ENCODE peak calls at places on chromosomes 11 and 22, in nine cellular contexts. L, P, X, G, D, Z, N, V and E are unnamed samples.

GRCh38 chr11:70934999-70935768 is 317.2 kb downstream of the SHANK2 start:
- DNase-seq in L (peak; percentile 3), P (no peak), X (no peak), G (no peak), D (no peak), Z (no peak), N (peak; percentile 28), V (no peak), E (no peak)

GRCh38 chr22:38202437-38203089 is 769 bp downstream of the MAFF start:
- DNase-seq in L (peak; percentile 96), P (peak; percentile 81), X (peak; percentile 90), G (no peak), D (peak; percentile 92), Z (no peak), N (no peak), V (peak; percentile 91), E (peak; percentile 94)

GRCh38 chr22:23384451-23384850 is 195.6 kb downstream of the IGLL1 start:
- DNase-seq in L (no peak), P (no peak), X (no peak), G (no peak), D (peak; percentile 49), Z (no peak), N (no peak), V (no peak), E (no peak)

GRCh38 chr11:83648610-83649467 is 362.7 kb upstream of the CCDC90B start:
- DNase-seq in L (no peak), P (peak; percentile 35), X (no peak), G (no peak), D (no peak), Z (no peak), N (no peak), V (no peak), E (no peak)

GRCh38 chr11:92166335-92166734 is 58.3 kb upstream of the FAT3 start:
- DNase-seq in L (no peak), P (no peak), X (no peak), G (no peak), D (no peak), Z (no peak), N (no peak), V (no peak), E (no peak)

GRCh38 chr11:33598426-33599069 is 102.1 kb downstream of the C11orf91 start:
- DNase-seq in L (no peak), P (peak; percentile 67), X (no peak), G (no peak), D (no peak), Z (no peak), N (no peak), V (no peak), E (no peak)

GRCh38 chr11:113681711-113682410 is 24.2 kb downstream of the TMPRSS5 start:
- DNase-seq in L (no peak), P (no peak), X (peak; percentile 58), G (no peak), D (no peak), Z (no peak), N (no peak), V (no peak), E (no peak)

GRCh38 chr11:47109882-47110281 is 66.8 kb downstream of the ARFGAP2 start:
- DNase-seq in L (no peak), P (no peak), X (no peak), G (no peak), D (no peak), Z (no peak), N (no peak), V (no peak), E (no peak)

GRCh38 chr22:31235076-31235475 is 23.0 kb downstream of the LIMK2 start:
- DNase-seq in L (peak; percentile 73), P (no peak), X (no peak), G (no peak), D (no peak), Z (no peak), N (no peak), V (no peak), E (no peak)

GRCh38 chr11:116931206-116931953 is 94.0 kb upstream of the APOA1 start:
- DNase-seq in L (peak; percentile 65), P (no peak), X (no peak), G (no peak), D (no peak), Z (no peak), N (no peak), V (no peak), E (no peak)

GRCh38 chr11:46373787-46374740 is 7.4 kb upstream of the MDK start:
- DNase-seq in L (no peak), P (no peak), X (no peak), G (no peak), D (no peak), Z (no peak), N (no peak), V (no peak), E (no peak)

GRCh38 chr11:33507967-33508366 is 192.7 kb downstream of the C11orf91 start:
- DNase-seq in L (peak; percentile 82), P (peak; percentile 28), X (no peak), G (no peak), D (no peak), Z (no peak), N (peak; percentile 6), V (no peak), E (peak; percentile 74)

GRCh38 chr11:13332124-13332523 is 54.5 kb downstream of the BMAL1 start:
- DNase-seq in L (no peak), P (no peak), X (no peak), G (no peak), D (no peak), Z (no peak), N (no peak), V (no peak), E (no peak)

GRCh38 chr22:35695202-35695601 is 22.5 kb upstream of the APOL5 start:
- DNase-seq in L (no peak), P (no peak), X (no peak), G (no peak), D (no peak), Z (no peak), N (no peak), V (no peak), E (no peak)

GRCh38 chr22:36386900-36387663 is 685 bp downstream of the MYH9 start:
- DNase-seq in L (no peak), P (peak; percentile 50), X (no peak), G (no peak), D (peak; percentile 92), Z (no peak), N (no peak), V (peak; percentile 78), E (no peak)

GRCh38 chr11:71140206-71140919 is 112.0 kb downstream of the SHANK2 start:
- DNase-seq in L (no peak), P (no peak), X (no peak), G (no peak), D (peak; percentile 64), Z (no peak), N (no peak), V (no peak), E (no peak)

GRCh38 chr22:37577957-37578356 is 1.9 kb downstream of the LGALS2 start:
- DNase-seq in L (no peak), P (no peak), X (no peak), G (no peak), D (no peak), Z (no peak), N (no peak), V (no peak), E (no peak)

GRCh38 chr11:75873417-75874148 is 58.6 kb downstream of the UVRAG start:
- DNase-seq in L (no peak), P (peak; percentile 24), X (no peak), G (no peak), D (no peak), Z (no peak), N (no peak), V (no peak), E (no peak)

GRCh38 chr11:20634044-20634443 is 34.6 kb downstream of the SLC6A5 start:
- DNase-seq in L (no peak), P (no peak), X (no peak), G (no peak), D (no peak), Z (no peak), N (peak; percentile 4), V (no peak), E (no peak)
- TF ChIP-seq CTCF in L (peak; percentile 43), P (peak; percentile 15), X (no peak), G (no peak), D (no peak), Z (no peak), N (peak; percentile 35), V (no peak), E (no peak)

GRCh38 chr11:65165847-65166317 is 4.2 kb upstream of the SPDYC start:
- DNase-seq in L (no peak), P (no peak), X (no peak), G (no peak), D (no peak), Z (no peak), N (no peak), V (peak; percentile 74), E (no peak)
- H3K4me3 ChIP-seq in L (no peak overlapping the region), P (no peak overlapping the region), X (no peak overlapping the region), G (no peak overlapping the region), D (peak overlapping the region; percentile 17), Z (no peak overlapping the region), N (no peak overlapping the region), V (peak overlapping the region; percentile 16), E (no peak overlapping the region)

DNA sequence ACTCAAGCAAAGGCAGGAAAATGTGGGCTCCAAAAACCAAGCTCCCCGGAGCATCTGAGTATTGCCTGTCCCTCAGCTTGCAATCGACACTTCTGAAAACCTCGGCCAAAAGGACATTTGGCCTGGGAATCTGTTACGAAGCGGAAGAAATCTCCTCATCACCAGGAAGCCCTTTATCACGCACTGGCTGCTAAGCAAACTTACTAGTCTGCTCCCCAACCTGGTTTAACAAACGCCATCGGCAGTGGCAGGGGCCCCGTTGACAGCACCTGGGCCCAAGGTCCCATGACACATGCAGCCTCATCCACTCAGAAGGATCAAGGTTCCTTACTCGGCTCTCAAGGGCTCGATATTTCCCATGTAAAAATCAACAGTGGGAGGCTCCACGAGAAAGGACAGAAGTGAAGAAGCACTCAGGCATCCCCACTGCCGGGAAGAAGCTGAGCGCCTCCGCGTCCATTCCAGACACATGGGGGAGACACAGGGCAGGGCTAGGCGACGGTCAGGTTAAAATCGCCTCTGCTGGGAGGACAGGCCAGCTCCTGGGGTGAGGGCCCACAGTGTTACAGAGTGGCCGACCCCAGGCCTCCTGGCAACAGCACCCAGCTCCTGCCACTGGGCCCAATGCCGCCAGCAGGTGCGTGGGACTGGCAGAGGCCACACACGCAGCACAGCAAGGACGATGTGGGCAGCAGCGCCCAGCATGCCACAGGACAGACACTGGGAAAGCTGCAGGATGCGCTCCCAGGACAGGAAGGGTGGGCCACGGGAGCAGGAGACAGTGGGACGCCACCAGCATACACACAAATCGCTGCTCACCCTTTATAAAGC is 27.1 kb downstream of the BRD1 start:
- DNase-seq in L (no peak), P (no peak), X (no peak), G (no peak), D (no peak), Z (no peak), N (no peak), V (no peak), E (no peak)
- TF ChIP-seq CTCF in L (no peak), P (no peak), X (no peak), G (no peak), D (no peak), Z (no peak), N (no peak), V (no peak), E (no peak)

DNA sequence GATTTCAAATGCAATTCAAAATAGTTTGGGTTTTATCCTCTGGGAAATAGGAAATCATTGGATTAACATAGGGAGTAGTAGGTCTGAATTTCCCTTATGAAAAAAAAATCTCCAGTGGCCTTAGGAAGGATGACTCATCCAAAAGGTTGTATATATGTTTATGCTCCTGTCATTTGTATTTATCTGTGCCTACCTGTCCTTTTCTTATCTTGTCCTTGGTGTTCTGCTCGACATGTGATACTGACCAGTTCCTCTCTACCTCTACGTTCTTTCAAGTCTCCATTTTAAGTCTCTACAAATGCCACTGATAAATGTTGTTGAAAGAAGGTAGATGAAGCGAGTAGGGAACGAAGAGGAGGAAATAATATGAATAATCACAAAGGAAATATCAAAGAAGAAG is 3.0 kb upstream of the SOX6 start:
- DNase-seq in L (no peak), P (no peak), X (no peak), G (no peak), D (no peak), Z (no peak), N (no peak), V (no peak), E (no peak)
- H3K4me3 ChIP-seq in L (no peak overlapping the region), P (no peak overlapping the region), X (no peak overlapping the region), G (no peak overlapping the region), D (no peak overlapping the region), Z (no peak overlapping the region), N (no peak overlapping the region), V (no peak overlapping the region), E (no peak overlapping the region)